ENCODE peak calls at places on chromosome 7, in nine cellular contexts. One of them, this sample, is unnamed. For H3K4me1, the result is how much of the 10 kb centered on the place peaks cover.

GRCh38 chr7:72785166-72785955 is 42.6 kb downstream of the TYW1B start:
- DNase-seq in body of pancreas: no peak
- DNase-seq in Peyer's patch: no peak
- DNase-seq in endothelial cell of umbilical vein: no peak
- DNase-seq in right lobe of liver: no peak
- DNase-seq in ovary: no peak
- DNase-seq in adrenal gland: no peak
- DNase-seq in suprapubic skin: no peak
- DNase-seq in IMR-90: peak
- DNase-seq in this sample: no peak

GRCh38 chr7:23299770-23300300 is 696 bp downstream of the MALSU1 start:
- DNase-seq in body of pancreas: no peak
- DNase-seq in Peyer's patch: no peak
- DNase-seq in endothelial cell of umbilical vein: peak
- DNase-seq in right lobe of liver: no peak
- DNase-seq in ovary: no peak
- DNase-seq in adrenal gland: no peak
- DNase-seq in suprapubic skin: no peak
- DNase-seq in IMR-90: peak
- DNase-seq in this sample: no peak

GRCh38 chr7:24504871-24505270 is 68.4 kb upstream of the PALS2 start:
- DNase-seq in body of pancreas: no peak
- DNase-seq in Peyer's patch: no peak
- DNase-seq in endothelial cell of umbilical vein: no peak
- DNase-seq in right lobe of liver: no peak
- DNase-seq in ovary: no peak
- DNase-seq in adrenal gland: no peak
- DNase-seq in suprapubic skin: no peak
- DNase-seq in IMR-90: no peak
- DNase-seq in this sample: no peak

GRCh38 chr7:37211097-37211496 is 237.6 kb downstream of the ELMO1 start:
- DNase-seq in body of pancreas: no peak
- DNase-seq in Peyer's patch: peak
- DNase-seq in endothelial cell of umbilical vein: no peak
- DNase-seq in right lobe of liver: no peak
- DNase-seq in ovary: peak
- DNase-seq in adrenal gland: no peak
- DNase-seq in suprapubic skin: no peak
- DNase-seq in IMR-90: peak
- DNase-seq in this sample: peak

GRCh38 chr7:8389898-8390642 is 43.3 kb upstream of the NXPH1 start:
- DNase-seq in body of pancreas: no peak
- DNase-seq in Peyer's patch: peak
- DNase-seq in endothelial cell of umbilical vein: no peak
- DNase-seq in right lobe of liver: no peak
- DNase-seq in ovary: no peak
- DNase-seq in adrenal gland: peak
- DNase-seq in suprapubic skin: no peak
- DNase-seq in IMR-90: no peak
- DNase-seq in this sample: no peak

GRCh38 chr7:30155481-30155880 is 20.7 kb downstream of the MTURN start:
- DNase-seq in body of pancreas: no peak
- DNase-seq in Peyer's patch: no peak
- DNase-seq in endothelial cell of umbilical vein: no peak
- DNase-seq in right lobe of liver: no peak
- DNase-seq in ovary: no peak
- DNase-seq in adrenal gland: no peak
- DNase-seq in suprapubic skin: no peak
- DNase-seq in IMR-90: no peak
- DNase-seq in this sample: no peak

GRCh38 chr7:152145853-152146466 is 120.5 kb downstream of the GALNT11 start:
- DNase-seq in body of pancreas: peak
- DNase-seq in Peyer's patch: no peak
- DNase-seq in endothelial cell of umbilical vein: peak
- DNase-seq in right lobe of liver: no peak
- DNase-seq in ovary: no peak
- DNase-seq in adrenal gland: peak
- DNase-seq in suprapubic skin: no peak
- DNase-seq in IMR-90: peak
- DNase-seq in this sample: peak

GRCh38 chr7:1104514-1105179 is 16.7 kb downstream of the GPER1 start:
- DNase-seq in body of pancreas: no peak
- DNase-seq in Peyer's patch: no peak
- DNase-seq in endothelial cell of umbilical vein: no peak
- DNase-seq in right lobe of liver: no peak
- DNase-seq in ovary: no peak
- DNase-seq in adrenal gland: no peak
- DNase-seq in suprapubic skin: no peak
- DNase-seq in IMR-90: no peak
- DNase-seq in this sample: no peak

GRCh38 chr7:91945476-91945875 is 4.8 kb downstream of the AKAP9 start:
- DNase-seq in body of pancreas: no peak
- DNase-seq in Peyer's patch: no peak
- DNase-seq in endothelial cell of umbilical vein: no peak
- DNase-seq in right lobe of liver: no peak
- DNase-seq in ovary: no peak
- DNase-seq in adrenal gland: peak
- DNase-seq in suprapubic skin: no peak
- DNase-seq in IMR-90: peak
- DNase-seq in this sample: no peak

GRCh38 chr7:155187061-155187785 is 110.5 kb upstream of the INSIG1 start:
- DNase-seq in body of pancreas: no peak
- DNase-seq in Peyer's patch: no peak
- DNase-seq in endothelial cell of umbilical vein: no peak
- DNase-seq in right lobe of liver: peak
- DNase-seq in ovary: no peak
- DNase-seq in adrenal gland: no peak
- DNase-seq in suprapubic skin: no peak
- DNase-seq in IMR-90: no peak
- DNase-seq in this sample: no peak

GRCh38 chr7:19491821-19492452 is 216.9 kb downstream of the POLR1F start:
- DNase-seq in body of pancreas: no peak
- DNase-seq in Peyer's patch: no peak
- DNase-seq in endothelial cell of umbilical vein: peak
- DNase-seq in right lobe of liver: no peak
- DNase-seq in ovary: no peak
- DNase-seq in adrenal gland: no peak
- DNase-seq in suprapubic skin: no peak
- DNase-seq in IMR-90: peak
- DNase-seq in this sample: no peak

GRCh38 chr7:44072364-44073231 is 7.2 kb upstream of the PGAM2 start:
- DNase-seq in body of pancreas: peak
- DNase-seq in Peyer's patch: peak
- DNase-seq in endothelial cell of umbilical vein: peak
- DNase-seq in right lobe of liver: peak
- DNase-seq in ovary: peak
- DNase-seq in adrenal gland: peak
- DNase-seq in suprapubic skin: peak
- DNase-seq in IMR-90: peak
- DNase-seq in this sample: peak

GRCh38 chr7:158010956-158011698 is 576.5 kb downstream of the PTPRN2 start:
- DNase-seq in body of pancreas: no peak
- DNase-seq in Peyer's patch: no peak
- DNase-seq in endothelial cell of umbilical vein: no peak
- DNase-seq in right lobe of liver: no peak
- DNase-seq in ovary: no peak
- DNase-seq in adrenal gland: no peak
- DNase-seq in suprapubic skin: no peak
- DNase-seq in IMR-90: no peak
- DNase-seq in this sample: no peak

GRCh38 chr7:156589808-156590207 is 50.8 kb upstream of the RNF32 start:
- DNase-seq in body of pancreas: no peak
- DNase-seq in Peyer's patch: no peak
- DNase-seq in endothelial cell of umbilical vein: no peak
- DNase-seq in right lobe of liver: no peak
- DNase-seq in ovary: no peak
- DNase-seq in adrenal gland: no peak
- DNase-seq in suprapubic skin: no peak
- DNase-seq in IMR-90: no peak
- DNase-seq in this sample: no peak

GRCh38 chr7:55034776-55035175 is 16.0 kb downstream of the EGFR start:
- DNase-seq in body of pancreas: no peak
- DNase-seq in Peyer's patch: no peak
- DNase-seq in endothelial cell of umbilical vein: no peak
- DNase-seq in right lobe of liver: no peak
- DNase-seq in ovary: no peak
- DNase-seq in adrenal gland: no peak
- DNase-seq in suprapubic skin: no peak
- DNase-seq in IMR-90: no peak
- DNase-seq in this sample: no peak
- TF ChIP-seq POLR2A in body of pancreas: no peak
- TF ChIP-seq POLR2A in Peyer's patch: no peak
- TF ChIP-seq POLR2A in endothelial cell of umbilical vein: no peak
- TF ChIP-seq POLR2A in right lobe of liver: no peak
- TF ChIP-seq POLR2A in ovary: no peak
- TF ChIP-seq POLR2A in adrenal gland: no peak
- TF ChIP-seq POLR2A in suprapubic skin: no peak
- TF ChIP-seq POLR2A in IMR-90: no peak
- TF ChIP-seq POLR2A in this sample: no peak

GRCh38 chr7:87217983-87218653 is 1.4 kb downstream of the TMEM243 start:
- DNase-seq in body of pancreas: no peak
- DNase-seq in Peyer's patch: no peak
- DNase-seq in endothelial cell of umbilical vein: no peak
- DNase-seq in right lobe of liver: no peak
- DNase-seq in ovary: no peak
- DNase-seq in adrenal gland: no peak
- DNase-seq in suprapubic skin: no peak
- DNase-seq in IMR-90: no peak
- DNase-seq in this sample: no peak
- H3K4me1 ChIP-seq in body of pancreas: under half
- H3K4me1 ChIP-seq in Peyer's patch: under half
- H3K4me1 ChIP-seq in endothelial cell of umbilical vein: under half
- H3K4me1 ChIP-seq in right lobe of liver: under half
- H3K4me1 ChIP-seq in ovary: under half
- H3K4me1 ChIP-seq in adrenal gland: under half
- H3K4me1 ChIP-seq in suprapubic skin: under half
- H3K4me1 ChIP-seq in IMR-90: under half
- H3K4me1 ChIP-seq in this sample: half or more

GRCh38 chr7:129742267-129742666 is 130.7 kb downstream of the NRF1 start:
- DNase-seq in body of pancreas: no peak
- DNase-seq in Peyer's patch: no peak
- DNase-seq in endothelial cell of umbilical vein: no peak
- DNase-seq in right lobe of liver: no peak
- DNase-seq in ovary: no peak
- DNase-seq in adrenal gland: no peak
- DNase-seq in suprapubic skin: no peak
- DNase-seq in IMR-90: no peak
- DNase-seq in this sample: no peak

GRCh38 chr7:129741011-129741410 is 129.5 kb downstream of the NRF1 start:
- DNase-seq in body of pancreas: no peak
- DNase-seq in Peyer's patch: no peak
- DNase-seq in endothelial cell of umbilical vein: no peak
- DNase-seq in right lobe of liver: no peak
- DNase-seq in ovary: no peak
- DNase-seq in adrenal gland: no peak
- DNase-seq in suprapubic skin: no peak
- DNase-seq in IMR-90: no peak
- DNase-seq in this sample: no peak

GRCh38 chr7:129740574-129740973 is 129.1 kb downstream of the NRF1 start:
- DNase-seq in body of pancreas: no peak
- DNase-seq in Peyer's patch: no peak
- DNase-seq in endothelial cell of umbilical vein: no peak
- DNase-seq in right lobe of liver: no peak
- DNase-seq in ovary: no peak
- DNase-seq in adrenal gland: no peak
- DNase-seq in suprapubic skin: no peak
- DNase-seq in IMR-90: no peak
- DNase-seq in this sample: no peak

GRCh38 chr7:129739427-129739826 is 127.9 kb downstream of the NRF1 start:
- DNase-seq in body of pancreas: no peak
- DNase-seq in Peyer's patch: no peak
- DNase-seq in endothelial cell of umbilical vein: peak
- DNase-seq in right lobe of liver: no peak
- DNase-seq in ovary: peak
- DNase-seq in adrenal gland: peak
- DNase-seq in suprapubic skin: no peak
- DNase-seq in IMR-90: peak
- DNase-seq in this sample: no peak

DNA sequence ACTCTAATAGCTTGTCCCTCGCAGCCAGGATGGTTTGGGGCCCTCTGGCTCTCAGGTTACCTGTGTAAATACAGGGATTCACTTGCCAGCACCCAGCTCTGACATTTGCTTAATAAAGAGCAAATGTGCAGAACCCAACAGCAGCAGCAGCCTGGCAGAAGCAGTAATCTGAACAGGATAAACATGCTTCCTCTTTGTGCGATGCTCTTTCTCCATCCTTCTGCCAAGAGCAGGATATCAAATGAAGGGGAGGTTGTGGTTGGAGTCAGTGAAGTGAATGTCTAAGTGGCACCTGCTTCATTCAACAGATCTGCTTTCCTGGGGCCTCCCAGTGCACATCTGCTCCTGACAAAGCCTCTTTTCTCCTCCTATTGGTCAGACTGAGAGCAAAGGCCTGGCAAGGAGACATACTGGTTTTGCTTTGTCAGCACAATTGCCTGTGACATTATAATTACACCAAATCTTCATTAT is 130.3 kb downstream of the NRF1 start:
- DNase-seq in body of pancreas: no peak
- DNase-seq in Peyer's patch: no peak
- DNase-seq in endothelial cell of umbilical vein: peak
- DNase-seq in right lobe of liver: no peak
- DNase-seq in ovary: no peak
- DNase-seq in adrenal gland: no peak
- DNase-seq in suprapubic skin: no peak
- DNase-seq in IMR-90: no peak
- DNase-seq in this sample: no peak
- H3K27ac ChIP-seq in body of pancreas: no peak
- H3K27ac ChIP-seq in Peyer's patch: no peak
- H3K27ac ChIP-seq in endothelial cell of umbilical vein: no peak
- H3K27ac ChIP-seq in right lobe of liver: no peak
- H3K27ac ChIP-seq in ovary: no peak
- H3K27ac ChIP-seq in adrenal gland: no peak
- H3K27ac ChIP-seq in suprapubic skin: no peak
- H3K27ac ChIP-seq in IMR-90: no peak
- H3K27ac ChIP-seq in this sample: no peak

DNA sequence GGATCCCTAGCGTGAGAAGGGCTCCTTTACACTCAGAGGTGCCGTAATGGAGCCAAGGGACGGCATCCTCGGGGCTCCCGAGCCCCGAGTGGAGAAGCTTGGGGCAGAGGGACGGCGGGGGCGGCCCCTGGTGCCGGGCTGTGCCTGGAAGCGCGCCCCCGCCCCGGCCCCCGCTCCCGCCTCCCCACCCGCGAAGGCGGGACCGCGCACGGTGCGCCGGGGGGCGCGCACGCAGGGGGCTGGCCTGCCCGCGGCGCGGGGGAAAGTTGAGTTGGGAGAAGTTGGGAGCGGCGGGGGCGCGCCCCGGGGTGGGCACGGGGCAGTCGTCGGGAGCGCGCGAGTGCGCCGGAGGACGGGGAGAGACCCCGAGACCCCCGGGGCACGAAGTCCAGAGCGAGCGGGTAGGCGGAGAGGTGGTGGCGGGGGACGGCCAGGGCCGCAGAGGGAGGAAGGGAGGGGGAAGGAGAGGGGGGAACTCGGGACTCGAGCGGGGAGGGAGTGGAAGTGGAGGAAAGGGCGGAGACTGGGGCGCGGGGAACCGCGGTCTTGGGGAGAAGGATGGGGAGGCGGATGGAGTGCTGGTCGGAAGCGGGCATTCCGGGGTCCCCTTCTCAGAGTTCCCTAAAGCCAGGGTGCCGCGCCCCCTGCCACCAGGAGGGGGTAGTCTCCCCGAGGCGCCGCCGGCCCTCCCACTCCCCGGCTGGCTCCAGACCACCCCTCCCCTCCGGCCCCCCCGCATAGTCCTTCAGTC is at the start of gene SLC4A2:
- DNase-seq in body of pancreas: peak
- DNase-seq in Peyer's patch: peak
- DNase-seq in endothelial cell of umbilical vein: peak
- DNase-seq in right lobe of liver: peak
- DNase-seq in ovary: peak
- DNase-seq in adrenal gland: peak
- DNase-seq in suprapubic skin: peak
- DNase-seq in IMR-90: peak
- DNase-seq in this sample: peak
- TF ChIP-seq POLR2A in body of pancreas: no peak
- TF ChIP-seq POLR2A in Peyer's patch: peak
- TF ChIP-seq POLR2A in endothelial cell of umbilical vein: peak
- TF ChIP-seq POLR2A in right lobe of liver: peak
- TF ChIP-seq POLR2A in ovary: peak
- TF ChIP-seq POLR2A in adrenal gland: no peak
- TF ChIP-seq POLR2A in suprapubic skin: no peak
- TF ChIP-seq POLR2A in IMR-90: no peak
- TF ChIP-seq POLR2A in this sample: peak